ENCODE peak calls at places on chromosome 19, in four cellular contexts. X, B, K and O are unnamed samples.

GRCh38 chr19:6216236-6216995 is 63.4 kb downstream of the MLLT1 start:
- DNase-seq in X (peak; percentile 39), B (no peak), K (no peak), O (no peak)

GRCh38 chr19:10380311-10381102 is at the start of gene TYK2:
- DNase-seq in X (peak; percentile 100), B (peak; percentile 98), K (peak; percentile 99), O (peak; percentile 100)

GRCh38 chr19:46416077-46416709 is 2.8 kb upstream of the CCDC8 start:
- DNase-seq in X (peak; percentile 95), B (peak; percentile 95), K (no peak), O (peak; percentile 98)

GRCh38 chr19:7494416-7495098 is 5.7 kb upstream of the PEX11G start:
- DNase-seq in X (peak; percentile 83), B (no peak), K (no peak), O (peak; percentile 40)

GRCh38 chr19:14972676-14973075 is 7.0 kb downstream of the SLC1A6 start:
- DNase-seq in X (peak; percentile 27), B (no peak), K (no peak), O (no peak)

GRCh38 chr19:28504139-28504538 is 708.8 kb downstream of the UQCRFS1 start:
- DNase-seq in X (no peak), B (no peak), K (no peak), O (peak; percentile 37)

GRCh38 chr19:52941941-52942370 is 18.7 kb upstream of the ZNF888 start:
- DNase-seq in X (peak; percentile 25), B (peak; percentile 70), K (no peak), O (peak; percentile 55)

GRCh38 chr19:46100344-46100743 is 24.1 kb downstream of the IGFL3 start:
- DNase-seq in X (no peak), B (no peak), K (no peak), O (no peak)

GRCh38 chr19:47190167-47190727 is 40.8 kb downstream of the BBC3 start:
- DNase-seq in X (peak; percentile 46), B (no peak), K (no peak), O (peak; percentile 37)

GRCh38 chr19:6035026-6035425 is 57.1 kb upstream of the RANBP3 start:
- DNase-seq in X (no peak), B (no peak), K (no peak), O (no peak)

GRCh38 chr19:4077800-4078683 is 11.3 kb upstream of the ZBTB7A start:
- DNase-seq in X (no peak), B (no peak), K (no peak), O (peak; percentile 66)

GRCh38 chr19:40365613-40366401 is 17.3 kb downstream of the PLD3 start:
- DNase-seq in X (peak; percentile 99), B (peak; percentile 86), K (no peak), O (peak; percentile 97)

DNA sequence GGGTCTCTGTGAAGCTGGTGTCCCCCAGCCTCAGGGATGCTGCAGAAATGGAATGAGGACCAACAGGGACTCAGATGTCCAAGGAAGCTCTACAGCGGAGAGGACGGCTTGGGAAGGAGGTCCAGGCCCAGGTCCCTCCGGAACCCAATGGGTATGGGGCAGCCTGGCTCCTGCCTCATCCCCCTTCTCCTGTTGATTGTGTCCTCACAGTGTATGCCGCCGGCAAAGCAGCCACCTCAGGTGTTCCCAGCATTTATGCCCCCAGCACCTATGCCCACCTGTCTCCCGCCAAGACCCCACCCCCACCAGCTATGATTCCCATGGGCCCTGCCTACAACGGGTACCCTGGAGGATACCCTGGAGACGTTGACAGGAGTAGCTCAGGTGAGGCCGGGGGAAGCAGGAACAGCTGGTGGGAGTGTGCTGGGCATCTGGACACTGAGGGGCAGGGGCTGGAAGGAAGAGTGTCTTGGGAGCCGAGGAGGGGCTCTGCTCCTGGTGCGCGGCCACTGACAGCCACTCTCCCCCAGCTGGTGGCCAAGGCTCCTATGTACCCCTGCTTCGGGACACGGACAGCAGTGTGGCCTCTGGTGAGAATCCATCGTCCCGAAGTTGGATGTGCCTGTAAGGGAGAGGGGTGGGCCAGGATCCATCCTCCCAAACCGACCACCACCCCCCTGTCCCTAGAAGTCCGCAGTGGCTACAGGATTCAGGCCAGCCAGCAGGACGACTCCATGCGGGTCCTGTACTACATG is 2.4 kb upstream of the USF2 start:
- DNase-seq in X (no peak), B (no peak), K (no peak), O (no peak)
- TF ChIP-seq NRF1 in X (no peak), B (no peak), K (no peak), O (no peak)

GRCh38 chr19:11552666-11553372 is 6.2 kb downstream of the ELOF1 start:
- DNase-seq in X (no peak), B (no peak), K (no peak), O (no peak)

GRCh38 chr19:11549386-11549953 is 9.6 kb downstream of the ELOF1 start:
- DNase-seq in X (no peak), B (no peak), K (no peak), O (no peak)

GRCh38 chr19:11550265-11550664 is 8.8 kb downstream of the ELOF1 start:
- DNase-seq in X (no peak), B (no peak), K (no peak), O (no peak)

GRCh38 chr19:11554160-11554559 is 4.9 kb downstream of the ELOF1 start:
- DNase-seq in X (no peak), B (no peak), K (peak; percentile 45), O (no peak)

GRCh38 chr19:11551603-11552235 is 7.3 kb downstream of the ELOF1 start:
- DNase-seq in X (peak; percentile 78), B (peak; percentile 83), K (no peak), O (peak; percentile 62)
- TF ChIP-seq NRF1 in X (no peak), B (no peak), K (no peak), O (no peak)

GRCh38 chr19:38993271-38993670 is 17.7 kb upstream of the FBXO17 start:
- DNase-seq in X (no peak), B (no peak), K (no peak), O (no peak)

GRCh38 chr19:38988632-38989031 is 13.1 kb upstream of the FBXO17 start:
- DNase-seq in X (no peak), B (no peak), K (no peak), O (no peak)

GRCh38 chr19:38985262-38985661 is 9.7 kb upstream of the FBXO17 start:
- DNase-seq in X (no peak), B (no peak), K (no peak), O (no peak)

GRCh38 chr19:38989066-38989605 is 13.6 kb upstream of the FBXO17 start:
- DNase-seq in X (peak; percentile 30), B (peak; percentile 69), K (no peak), O (no peak)

GRCh38 chr19:38990949-38991697 is 15.6 kb upstream of the FBXO17 start:
- DNase-seq in X (no peak), B (no peak), K (no peak), O (no peak)
- TF ChIP-seq NRF1 in X (no peak), B (no peak), K (no peak), O (no peak)

GRCh38 chr19:34224996-34225658 is 29.2 kb upstream of the GARRE1 start:
- DNase-seq in X (no peak), B (no peak), K (no peak), O (no peak)
- TF ChIP-seq NRF1 in X (no peak), B (no peak), K (no peak), O (no peak)